ENCODE peak calls at places on chromosomes 4 and X, in eight cellular contexts. A is stimulated activated CD4-positive, alpha-beta T cell treated with anti-CD3 and anti-CD28 coated beads, Interleukin-2, amount 100 ng/mL, for 4 hours; H is suprapubic skin; W is T-helper 1 cell; K is immature natural killer cell; G is CD4-positive, alpha-beta T cell; V is activated T-helper 2 cell treated with anti-CD3 and anti-CD28 coated beads, Interferon-gamma antibody, Interleukin-2, Interleukin-4, amounts not matched to agents 10 μg/mL and 5 μg/mL and 100 μg/mL, durations not matched to agents 14 hours and 24 hours and 36 hours; B is H1. Q is an unnamed sample.

GRCh38 chrX:97295954-97296353 is 412.2 kb downstream of the RPA4 start:
- DNase-seq in K (no peak), H (no peak), B (no peak), W (no peak), G (no peak), V (no peak), A (no peak), Q (no peak)

GRCh38 chr4:40736910-40737309 is 12.8 kb upstream of the NSUN7 start:
- DNase-seq in W (no peak), H (no peak), V (no peak), G (no peak), K (no peak), A (no peak), B (no peak), Q (peak; percentile 52)

GRCh38 chr4:79290376-79290775 is 35.5 kb downstream of the NAA11 start:
- DNase-seq in G (no peak), A (no peak), K (no peak), W (no peak), B (no peak), H (no peak), V (no peak), Q (no peak)

GRCh38 chr4:40842318-40842717 is 92.6 kb downstream of the NSUN7 start:
- DNase-seq in W (no peak), A (no peak), B (no peak), H (no peak), K (no peak), G (no peak), V (no peak), Q (no peak)

GRCh38 chr4:23999714-24000113 is 109.9 kb upstream of the PPARGC1A start:
- DNase-seq in A (no peak), G (no peak), W (no peak), H (no peak), K (no peak), B (no peak), V (no peak), Q (no peak)

GRCh38 chr4:17066972-17067371 is 168.5 kb upstream of the LDB2 start:
- DNase-seq in K (no peak), H (no peak), V (no peak), A (no peak), G (no peak), W (no peak), B (no peak), Q (peak; percentile 87)

GRCh38 chr4:7410470-7410869 is 24.3 kb downstream of the PSAPL1 start:
- DNase-seq in B (peak; percentile 1), K (no peak), H (no peak), V (no peak), W (no peak), G (no peak), A (no peak), Q (no peak)

GRCh38 chr4:73593631-73594241 is 26.5 kb downstream of the RASSF6 start:
- DNase-seq in K (no peak), G (no peak), B (no peak), H (no peak), V (no peak), A (no peak), W (no peak), Q (peak; percentile 51)

GRCh38 chrX:55794420-55794819 is 76.9 kb downstream of the RRAGB start:
- DNase-seq in A (no peak), W (no peak), V (no peak), K (no peak), H (no peak), B (no peak), G (no peak), Q (no peak)

GRCh38 chr4:145540235-145540634 is 58.6 kb downstream of the SMAD1 start:
- DNase-seq in H (no peak), B (no peak), K (no peak), G (no peak), W (no peak), V (no peak), A (no peak), Q (no peak)

GRCh38 chr4:139958738-139959096 is 195.3 kb downstream of the MAML3 start:
- DNase-seq in A (no peak), H (no peak), G (no peak), V (no peak), W (no peak), B (no peak), K (no peak), Q (peak; percentile 31)

GRCh38 chrX:68989865-68990606 is 161.2 kb downstream of the EFNB1 start:
- DNase-seq in H (no peak), G (no peak), B (peak; percentile 58), W (no peak), A (no peak), V (no peak), K (no peak), Q (no peak)

GRCh38 chrX:136731798-136732197 is 48.9 kb downstream of the ARHGEF6 start:
- DNase-seq in G (no peak), B (no peak), A (no peak), W (no peak), K (no peak), H (no peak), V (no peak), Q (no peak)

GRCh38 chrX:52556741-52557140 is 39.9 kb upstream of the XAGE1B start:
- DNase-seq in H (no peak), B (no peak), V (no peak), W (no peak), G (no peak), A (no peak), K (no peak), Q (no peak)

Q was measured in MCF 10A.